ENCODE peak calls at places on chromosomes 16 and 17, in six cellular contexts. V is IMR-90, H is mesendoderm, O is H1, L is neuronal stem cell, U is trophoblast cell. Y is an unnamed sample.

GRCh38 chr16:66639091-66639885 is 34.8 kb downstream of the CMTM3 start:
- DNase-seq in L (no peak), O (no peak), U (peak), V (no peak), H (no peak), Y (no peak)

GRCh38 chr16:4870138-4870671 is 22.9 kb downstream of the UBN1 start:
- DNase-seq in V (no peak), U (no peak), H (no peak), O (no peak), L (no peak), Y (no peak)

GRCh38 chr16:72055911-72056310 is 1.6 kb downstream of the HP start:
- DNase-seq in H (no peak), V (no peak), O (no peak), L (no peak), U (no peak), Y (no peak)

GRCh38 chr17:35094902-35095301 is 24.8 kb downstream of the RAD51D start:
- DNase-seq in H (peak), L (no peak), O (no peak), V (peak), U (peak), Y (peak)

GRCh38 chr17:74770498-74771318 is 5.4 kb downstream of the NAT9 start:
- DNase-seq in O (no peak), H (peak), L (no peak), V (peak), U (peak), Y (peak)

GRCh38 chr17:19646788-19647696 is 1.5 kb upstream of the ALDH3A2 start:
- DNase-seq in O (no peak), U (peak), H (peak), V (no peak), L (no peak), Y (peak)

GRCh38 chr17:50149425-50150353 is 788 bp downstream of the PPP1R9B start:
- DNase-seq in L (no peak), O (no peak), V (peak), H (peak), U (peak), Y (peak)

GRCh38 chr16:4176794-4177438 is 60.7 kb upstream of the ADCY9 start:
- DNase-seq in V (peak), H (peak), O (no peak), L (no peak), U (no peak), Y (peak)

GRCh38 chr16:56606071-56606687 is 2.2 kb upstream of the MT2A start:
- DNase-seq in H (no peak), U (no peak), L (no peak), O (no peak), V (peak), Y (no peak)

GRCh38 chr17:74807925-74808324 is 31.8 kb upstream of the NAT9 start:
- DNase-seq in V (peak), U (no peak), O (no peak), H (no peak), L (no peak), Y (no peak)

GRCh38 chr17:77437747-77438146 is 297.0 kb downstream of the SEC14L1 start:
- DNase-seq in V (no peak), O (no peak), L (no peak), U (no peak), H (no peak), Y (no peak)

GRCh38 chr17:77438241-77439204 is 297.8 kb downstream of the SEC14L1 start:
- DNase-seq in O (no peak), L (no peak), U (no peak), V (no peak), H (no peak), Y (no peak)

GRCh38 chr17:77436481-77436880 is 295.7 kb downstream of the SEC14L1 start:
- DNase-seq in L (no peak), U (no peak), H (no peak), V (no peak), O (no peak), Y (no peak)

GRCh38 chr17:77436058-77436442 is 295.3 kb downstream of the SEC14L1 start:
- DNase-seq in O (no peak), L (no peak), H (peak), U (no peak), V (peak), Y (peak)

GRCh38 chr17:77437017-77437416 is 296.2 kb downstream of the SEC14L1 start:
- DNase-seq in U (no peak), L (no peak), H (no peak), V (peak), O (no peak), Y (peak)
- H3K4me3 ChIP-seq in U (no peak), L (no peak), H (no peak), V (no peak), O (no peak), Y (no peak)

GRCh38 chr17:4209611-4210010 is 54.2 kb downstream of the ANKFY1 start:
- DNase-seq in O (no peak), V (no peak), L (no peak), H (no peak), U (no peak), Y (no peak)
- H2BK5ac ChIP-seq in O (no peak), V (no peak), L (no peak), H (no peak), U (no peak), Y (no peak)

GRCh38 chr17:78121801-78122220 is 6.7 kb downstream of the TMC6 start:
- DNase-seq in V (no peak), H (no peak), O (no peak), L (no peak), U (no peak), Y (no peak)

GRCh38 chr17:78123258-78123929 is 5.2 kb downstream of the TMC6 start:
- DNase-seq in L (no peak), O (no peak), U (no peak), V (no peak), H (no peak), Y (no peak)

GRCh38 chr17:78120971-78121800 is 7.4 kb downstream of the TMC6 start:
- DNase-seq in L (no peak), U (no peak), O (no peak), V (no peak), H (no peak), Y (no peak)

GRCh38 chr17:78122991-78123249 is 5.6 kb downstream of the TMC6 start:
- DNase-seq in U (no peak), H (no peak), O (no peak), L (no peak), V (no peak), Y (no peak)

GRCh38 chr17:78122221-78122990 is 6.1 kb downstream of the TMC6 start:
- DNase-seq in H (no peak), U (no peak), L (no peak), O (no peak), V (no peak), Y (no peak)
- H3K4me3 ChIP-seq in H (no peak), U (no peak), L (no peak), O (no peak), V (no peak), Y (no peak)

DNA sequence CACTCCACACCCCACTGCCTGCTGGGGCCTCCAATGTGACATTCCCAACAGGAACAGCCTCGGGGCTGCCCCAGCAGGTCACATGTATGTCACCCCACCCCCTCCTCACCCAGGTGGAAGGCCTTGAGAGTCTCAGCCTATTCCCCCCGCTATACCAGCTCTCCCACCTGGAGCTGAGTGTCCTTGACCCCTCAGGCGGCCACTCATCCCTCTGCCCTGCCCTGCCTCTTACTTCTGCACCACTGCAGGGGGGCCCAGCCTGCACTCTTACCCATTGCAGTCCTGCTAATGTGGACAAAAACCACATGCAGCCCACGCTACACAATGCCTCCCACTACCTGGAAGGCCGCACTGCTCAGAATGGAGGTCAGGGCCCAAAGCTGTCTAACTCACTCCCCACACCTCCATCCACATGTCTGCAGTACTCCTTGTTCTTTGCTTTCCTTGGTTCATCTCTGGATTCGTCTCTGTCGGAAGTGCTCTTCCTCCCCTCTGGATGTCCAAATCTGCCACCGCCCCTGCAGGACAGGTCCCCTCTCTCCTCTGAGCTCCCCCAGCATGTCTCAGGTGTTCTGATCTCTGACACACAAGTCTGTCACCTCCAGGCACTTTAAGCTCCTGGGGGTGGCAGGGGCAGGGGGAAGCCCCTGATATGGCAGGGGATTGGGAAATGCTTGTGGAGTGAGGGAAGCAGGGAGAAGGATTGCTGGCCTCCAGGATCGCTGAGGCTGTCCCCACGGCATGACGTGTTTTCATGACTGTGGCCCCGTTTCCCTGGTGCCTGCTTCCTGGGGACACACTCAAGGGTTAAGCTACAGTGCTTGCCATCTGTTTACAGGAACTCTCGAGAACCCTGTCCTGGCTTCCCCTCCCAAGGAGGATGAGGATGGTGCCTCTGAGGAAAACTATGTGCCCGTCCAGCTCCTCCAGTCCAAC is 20.8 kb downstream of the TRPV2 start:
- DNase-seq in L (no peak), O (no peak), H (no peak), V (no peak), U (no peak), Y (no peak)
- H2BK5ac ChIP-seq in L (peak), O (peak), H (no peak), V (no peak), U (no peak), Y (no peak)

DNA sequence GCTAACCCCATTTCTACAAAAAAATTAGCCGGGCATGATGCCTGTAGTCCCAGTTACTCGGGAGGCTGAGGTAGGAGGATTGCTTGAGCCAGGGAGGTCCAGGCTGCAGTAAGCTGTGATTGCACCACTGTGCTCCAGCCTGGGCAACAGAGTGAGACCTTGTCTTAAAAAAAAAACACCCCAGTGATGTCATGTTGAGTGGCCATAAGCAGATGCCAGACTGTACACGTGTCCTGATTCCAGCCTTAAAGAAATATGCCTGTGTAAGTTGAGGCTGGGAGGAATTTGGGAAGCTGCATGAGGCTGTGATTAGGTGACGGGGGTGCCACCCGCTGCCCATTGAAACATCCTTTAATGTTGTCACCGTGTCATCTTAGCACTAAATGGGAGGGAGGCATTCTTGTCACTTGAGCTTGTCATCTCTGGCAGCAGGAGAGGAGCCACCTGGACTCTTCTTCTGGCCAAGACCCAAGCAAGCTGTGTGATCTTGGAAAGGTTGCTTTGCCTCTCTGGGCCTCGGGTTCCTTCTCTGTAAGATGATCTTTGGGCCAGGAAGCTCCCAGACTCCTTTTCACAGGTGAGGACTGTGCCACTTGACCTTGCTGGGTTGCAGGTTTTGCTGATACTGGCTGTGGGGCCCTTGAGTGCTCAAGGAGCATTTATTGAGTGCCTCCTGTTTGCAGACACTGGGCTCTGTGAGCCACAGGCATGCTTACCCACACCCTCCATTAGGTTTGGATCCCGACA is 98.3 kb upstream of the CIBAR2 start:
- DNase-seq in V (peak), L (no peak), O (no peak), H (no peak), U (peak), Y (peak)
- H3K4me3 ChIP-seq in V (no peak), L (no peak), O (no peak), H (no peak), U (no peak), Y (no peak)

GRCh38 chr17:58352018-58352842 is at the start of gene SUPT4H1:
- DNase-seq in V (peak), O (peak), L (peak), U (peak), H (peak), Y (peak)

GRCh38 chr17:58352843-58353719 is 1.1 kb upstream of the SUPT4H1 start:
- DNase-seq in L (peak), U (peak), H (peak), O (no peak), V (peak), Y (peak)

GRCh38 chr17:58354541-58355216 is 2.7 kb upstream of the SUPT4H1 start:
- DNase-seq in O (no peak), H (no peak), L (no peak), U (no peak), V (no peak), Y (no peak)

GRCh38 chr17:58351182-58351581 is 819 bp downstream of the SUPT4H1 start:
- DNase-seq in O (no peak), H (no peak), U (no peak), V (no peak), L (no peak), Y (no peak)

DNA sequence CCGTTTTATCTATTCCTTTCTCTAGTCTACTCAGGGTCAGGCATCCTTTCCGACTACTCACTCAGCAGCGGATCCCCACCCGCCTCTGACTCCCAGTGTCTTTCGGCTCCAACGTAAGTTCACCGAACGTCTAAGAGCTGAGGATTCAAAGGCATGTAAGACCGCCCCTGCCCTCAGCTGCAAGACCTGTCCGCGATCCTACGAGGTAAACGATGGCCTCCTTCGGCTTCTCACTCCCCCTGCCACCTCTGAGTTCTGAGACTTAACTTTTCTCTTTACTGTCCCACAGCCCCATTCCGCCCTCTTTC is 337 bp downstream of the SUPT4H1 start:
- DNase-seq in L (peak), U (no peak), V (no peak), H (no peak), O (no peak), Y (no peak)
- H2BK5ac ChIP-seq in L (peak), U (peak), V (peak), H (no peak), O (peak), Y (no peak)

GRCh38 chr16:81649561-81649960 is 129.5 kb upstream of the PLCG2 start:
- DNase-seq in V (peak), O (no peak), H (no peak), L (no peak), U (no peak), Y (peak)

GRCh38 chr16:81650281-81650680 is 128.8 kb upstream of the PLCG2 start:
- DNase-seq in O (no peak), H (no peak), V (no peak), U (no peak), L (no peak), Y (no peak)

GRCh38 chr16:81652798-81653505 is 126.1 kb upstream of the PLCG2 start:
- DNase-seq in V (no peak), H (no peak), L (no peak), U (no peak), O (no peak), Y (no peak)

GRCh38 chr16:81651758-81652718 is 127.1 kb upstream of the PLCG2 start:
- DNase-seq in O (no peak), H (no peak), L (no peak), U (no peak), V (no peak), Y (no peak)

DNA sequence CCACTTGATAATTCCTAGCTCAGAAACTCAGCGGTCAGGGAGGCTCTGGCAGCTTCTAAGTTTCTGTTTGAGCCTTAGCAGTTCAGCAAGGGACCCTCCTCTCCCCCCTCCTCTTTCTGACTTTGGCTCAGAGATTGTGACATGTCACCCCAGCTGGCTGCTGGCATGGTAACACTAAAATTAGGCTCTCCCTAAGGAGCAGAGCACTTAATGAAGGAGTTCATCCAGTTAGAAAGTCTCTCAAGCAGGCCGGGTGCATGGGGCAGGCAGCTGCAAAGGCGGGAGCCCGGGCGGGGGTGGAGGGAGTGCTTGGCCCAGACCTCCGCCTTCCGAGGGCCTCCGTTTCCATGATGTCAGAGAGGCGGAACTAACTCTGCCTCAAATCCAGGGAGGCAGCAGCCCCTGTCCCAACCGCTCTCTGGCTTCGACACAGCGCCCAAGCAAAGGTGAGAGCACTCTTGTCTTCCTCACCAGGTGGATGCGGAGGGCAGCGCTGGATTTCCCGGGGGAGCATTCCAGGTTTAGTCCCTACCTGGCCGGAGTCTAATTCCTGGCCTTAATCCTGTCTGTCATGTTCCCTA is 128.0 kb upstream of the PLCG2 start:
- DNase-seq in U (no peak), H (peak), O (no peak), L (peak), V (no peak), Y (no peak)
- H3K4me3 ChIP-seq in U (no peak), H (no peak), O (no peak), L (no peak), V (no peak), Y (no peak)

GRCh38 chr17:21374455-21375161 is 1.5 kb upstream of the KCNJ12 start:
- DNase-seq in V (no peak), O (no peak), L (no peak), U (no peak), H (peak), Y (no peak)
- H2BK5ac ChIP-seq in V (no peak), O (no peak), L (no peak), U (no peak), H (no peak), Y (no peak)

DNA sequence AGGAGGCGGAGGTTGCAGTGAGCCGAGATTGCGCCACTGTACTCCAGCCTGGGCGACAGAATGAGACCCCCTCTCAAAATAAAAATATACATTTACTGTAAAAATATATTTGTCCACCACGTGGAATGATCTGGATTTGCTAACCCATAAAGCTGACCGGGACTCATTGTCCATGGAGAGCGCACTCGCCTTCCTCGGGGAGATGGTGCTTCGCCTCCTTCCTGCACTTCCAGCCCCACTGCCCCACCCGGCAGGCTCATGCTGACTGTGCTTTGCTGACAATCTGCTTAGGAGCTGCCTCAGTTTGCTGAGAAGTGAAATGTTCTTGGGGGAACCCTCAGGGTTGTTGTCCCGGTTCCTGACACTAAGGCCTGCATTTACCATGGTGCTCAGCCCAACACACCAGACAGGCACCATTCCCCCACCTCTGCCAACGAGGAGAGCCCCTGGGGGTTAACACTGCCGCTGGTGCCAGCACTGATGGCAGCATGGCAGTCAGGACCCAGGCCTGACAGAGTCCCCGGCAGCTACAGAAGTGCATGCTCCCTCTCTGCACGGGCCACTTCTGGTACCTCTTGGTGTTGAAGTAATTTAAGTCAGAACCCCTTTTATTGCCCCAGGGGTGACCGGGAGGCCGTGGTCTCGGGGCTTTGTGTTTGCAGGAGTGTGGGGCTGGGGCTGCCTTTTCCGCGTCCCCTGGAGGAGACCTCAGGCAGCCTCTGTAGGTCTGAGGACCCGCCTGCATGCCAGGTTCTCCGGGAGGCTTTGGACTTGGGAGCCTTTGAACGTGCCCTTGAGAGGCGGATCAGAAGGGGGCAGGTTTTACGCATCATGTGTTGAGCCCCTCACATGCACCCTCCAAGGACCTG is 2.5 kb downstream of the NUBP2 start:
- DNase-seq in L (no peak), U (no peak), O (no peak), H (no peak), V (no peak), Y (no peak)
- H3K4me3 ChIP-seq in L (no peak), U (no peak), O (no peak), H (no peak), V (no peak), Y (no peak)